ENCODE peak calls at places on chromosome 12, in five cellular contexts. X is Right ventricle myocardium superior, J is NCI-H345, Q is H4, Y is PC-3. K is an unnamed sample.

GRCh38 chr12:122245553-122245952 is 19.7 kb upstream of the DIABLO start:
- DNase-seq in X (no peak), J (no peak), Q (no peak), Y (no peak), K (no peak)

GRCh38 chr12:26011099-26011498 is 52.6 kb downstream of the RASSF8 start:
- DNase-seq in X (no peak), J (no peak), Q (peak), Y (no peak), K (no peak)

GRCh38 chr12:111201036-111201435 is 167.9 kb downstream of the PHETA1 start:
- DNase-seq in X (no peak), J (peak), Q (no peak), Y (no peak), K (no peak)

GRCh38 chr12:57127101-57127709 is 1.1 kb upstream of the LRP1 start:
- DNase-seq in X (peak), J (peak), Q (peak), Y (peak), K (peak)

GRCh38 chr12:54932691-54933090 is 51.9 kb downstream of the TESPA1 start:
- DNase-seq in X (no peak), J (peak), Q (peak), Y (peak), K (no peak)

GRCh38 chr12:51244269-51244668 is 5.6 kb downstream of the DAZAP2 start:
- DNase-seq in X (no peak), J (no peak), Q (no peak), Y (no peak), K (no peak)

GRCh38 chr12:81377771-81378170 is 299.9 kb downstream of the ACSS3 start:
- DNase-seq in X (no peak), J (no peak), Q (no peak), Y (no peak), K (no peak)

GRCh38 chr12:66708704-66709443 is 30.0 kb upstream of the GRIP1 start:
- DNase-seq in X (no peak), J (peak), Q (no peak), Y (peak), K (no peak)

GRCh38 chr12:82870825-82871377 is 184.2 kb downstream of the TMTC2 start:
- DNase-seq in X (no peak), J (no peak), Q (no peak), Y (no peak), K (no peak)

GRCh38 chr12:32240210-32240609 is 133.6 kb downstream of the BICD1 start:
- DNase-seq in X (no peak), J (no peak), Q (no peak), Y (no peak), K (no peak)

GRCh38 chr12:47236109-47236714 is 156.5 kb upstream of the AMIGO2 start:
- DNase-seq in X (no peak), J (no peak), Q (peak), Y (peak), K (no peak)

GRCh38 chr12:108307006-108307405 is 32.1 kb downstream of the CMKLR1 start:
- DNase-seq in X (no peak), J (no peak), Q (peak), Y (no peak), K (no peak)

GRCh38 chr12:68831272-68831671 is 23.3 kb downstream of the MDM2 start:
- DNase-seq in X (no peak), J (no peak), Q (no peak), Y (no peak), K (no peak)

GRCh38 chr12:90854136-90854689 is 100.8 kb downstream of the CCER1 start:
- DNase-seq in X (no peak), J (peak), Q (peak), Y (peak), K (no peak)

GRCh38 chr12:113464852-113465719 is 6.6 kb downstream of the LHX5 start:
- DNase-seq in X (no peak), J (no peak), Q (no peak), Y (no peak), K (no peak)

GRCh38 chr12:42921741-42922511 is 332.4 kb upstream of the PRICKLE1 start:
- DNase-seq in X (no peak), J (no peak), Q (no peak), Y (peak), K (no peak)

GRCh38 chr12:67832155-67832554 is 157.1 kb upstream of the IFNG-AS1 start:
- DNase-seq in X (no peak), J (no peak), Q (no peak), Y (no peak), K (no peak)

GRCh38 chr12:46271846-46272245 is 3.0 kb upstream of the SLC38A1 start:
- DNase-seq in X (no peak), J (no peak), Q (no peak), Y (no peak), K (no peak)

K was measured in left ventricle myocardium superior.